ENCODE peak calls at places on chromosomes 16 and 17, in ten cellular contexts. O is HFFc6; G is left ventricle myocardium superior; R is RCC 7860; D is body of pancreas; T is lower leg skin; Y is HTR-8/SVneo; U is T-helper 1 cell; H is effector CD4-positive, alpha-beta T cell; S is NCI-H1417. E is an unnamed sample.

GRCh38 chr16:29315916-29316517 is 90.5 kb downstream of the NPIPB11 start:
- DNase-seq in D (no peak), T (no peak), U (no peak), Y (no peak), G (no peak), O (no peak), R (no peak), S (peak; percentile 28), H (no peak), E (no peak)

GRCh38 chr17:49901460-49902331 is 53.8 kb upstream of the TAC4 start:
- DNase-seq in O (no peak), T (no peak), H (no peak), S (no peak), Y (no peak), U (no peak), G (no peak), D (peak; percentile 39), R (peak; percentile 18), E (no peak)

GRCh38 chr16:77877712-77878111 is 89.3 kb downstream of the VAT1L start:
- DNase-seq in H (no peak), Y (peak; percentile 68), O (no peak), D (no peak), T (no peak), U (no peak), R (peak; percentile 45), G (no peak), S (no peak), E (no peak)

GRCh38 chr17:43543300-43543699 is 2.8 kb downstream of the ETV4 start:
- DNase-seq in D (no peak), T (no peak), G (no peak), S (no peak), R (no peak), H (no peak), Y (no peak), O (no peak), U (no peak), E (no peak)

GRCh38 chr17:32915108-32915700 is 12.7 kb upstream of the TMEM98 start:
- DNase-seq in S (no peak), U (no peak), D (peak; percentile 27), T (no peak), G (no peak), H (no peak), Y (no peak), O (no peak), R (no peak), E (no peak)

GRCh38 chr17:21523482-21524210 is 147.5 kb downstream of the KCNJ12 start:
- DNase-seq in H (no peak), R (no peak), O (no peak), U (no peak), T (no peak), G (no peak), D (no peak), S (no peak), Y (no peak), E (no peak)

GRCh38 chr17:81931557-81932332 is 4.2 kb upstream of the MAFG start:
- DNase-seq in O (no peak), G (no peak), S (no peak), D (no peak), R (no peak), H (no peak), Y (no peak), T (no peak), U (no peak), E (no peak)

GRCh38 chr17:81703747-81704654 is 834 bp downstream of the MRPL12 start:
- DNase-seq in O (no peak), G (no peak), S (no peak), Y (no peak), U (no peak), R (no peak), T (no peak), H (no peak), D (no peak), E (no peak)

GRCh38 chr16:53456625-53457024 is 22.4 kb downstream of the RBL2 start:
- DNase-seq in D (no peak), T (no peak), O (no peak), G (no peak), Y (no peak), U (peak; percentile 22), R (no peak), H (peak; percentile 38), S (no peak), E (no peak)

GRCh38 chr16:6016530-6017184 is 919.1 kb upstream of the EEF2KMT start:
- DNase-seq in Y (peak; percentile 4), O (peak; percentile 31), H (no peak), G (no peak), R (peak; percentile 50), U (no peak), D (peak; percentile 7), S (peak; percentile 43), T (no peak), E (no peak)

GRCh38 chr17:64448665-64449512 is at the start of gene MILR1:
- DNase-seq in S (no peak), T (peak; percentile 47), U (no peak), H (no peak), D (no peak), G (no peak), Y (peak; percentile 43), O (peak; percentile 55), R (no peak), E (peak; percentile 9)

GRCh38 chr17:50053654-50053960 is 2.3 kb upstream of the ITGA3 start:
- DNase-seq in O (peak; percentile 43), T (no peak), R (no peak), U (no peak), H (no peak), S (no peak), G (no peak), D (no peak), Y (no peak), E (no peak)

GRCh38 chr17:36934144-36934758 is 3.0 kb upstream of the LHX1 start:
- DNase-seq in G (no peak), O (no peak), Y (no peak), D (no peak), R (no peak), U (no peak), H (no peak), S (no peak), T (no peak), E (no peak)

GRCh38 chr17:17151962-17152361 is 54.2 kb downstream of the PLD6 start:
- DNase-seq in T (peak; percentile 82), H (no peak), O (peak; percentile 95), S (no peak), U (no peak), Y (peak; percentile 90), R (peak; percentile 92), D (peak; percentile 66), G (peak; percentile 93), E (peak; percentile 92)

GRCh38 chr17:1180958-1181768 is 1.4 kb upstream of the ABR start:
- DNase-seq in O (no peak), S (peak; percentile 5), T (no peak), D (no peak), U (no peak), R (no peak), Y (no peak), H (no peak), G (no peak), E (peak; percentile 75)

GRCh38 chr17:45184144-45184543 is 22.5 kb downstream of the HEXIM2 start:
- DNase-seq in Y (no peak), U (no peak), O (no peak), R (no peak), D (no peak), G (no peak), H (no peak), S (no peak), T (no peak), E (no peak)

GRCh38 chr16:66382171-66382965 is 15.9 kb downstream of the CDH5 start:
- DNase-seq in U (no peak), S (no peak), H (no peak), R (peak; percentile 97), O (peak; percentile 80), G (no peak), T (no peak), D (no peak), Y (peak; percentile 83), E (no peak)

GRCh38 chr16:86421995-86422394 is 88.3 kb upstream of the FOXF1 start:
- DNase-seq in S (no peak), Y (no peak), U (no peak), G (no peak), O (no peak), D (no peak), H (no peak), R (no peak), T (no peak), E (no peak)

GRCh38 chr16:48536600-48537200 is 73.3 kb downstream of the N4BP1 start:
- DNase-seq in U (no peak), H (no peak), G (no peak), R (no peak), S (no peak), D (no peak), Y (no peak), O (no peak), T (no peak), E (no peak)

GRCh38 chr17:31095239-31096105 is 695 bp downstream of the NF1 start:
- DNase-seq in G (peak; percentile 61), R (peak; percentile 45), H (peak; percentile 4), D (peak; percentile 59), O (peak; percentile 51), T (peak; percentile 23), U (peak; percentile 15), S (peak; percentile 14), Y (peak; percentile 77), E (no peak)

GRCh38 chr16:66617728-66618127 is 13.2 kb downstream of the CMTM3 start:
- DNase-seq in Y (no peak), S (no peak), D (no peak), U (no peak), R (peak; percentile 8), G (no peak), T (no peak), O (no peak), H (no peak), E (no peak)

GRCh38 chr16:75476817-75477216 is 12.3 kb upstream of the TMEM170A start:
- DNase-seq in H (no peak), D (no peak), O (no peak), U (no peak), R (no peak), S (no peak), G (no peak), T (no peak), Y (no peak), E (no peak)

GRCh38 chr17:4074831-4075495 is 67.9 kb downstream of the ZZEF1 start:
- DNase-seq in H (no peak), Y (peak; percentile 41), T (no peak), O (peak; percentile 32), U (no peak), S (no peak), R (peak; percentile 60), G (no peak), D (no peak), E (no peak)

GRCh38 chr17:66549731-66550207 is 247.4 kb downstream of the PRKCA start:
- DNase-seq in Y (peak; percentile 81), O (peak; percentile 67), D (no peak), U (no peak), S (no peak), H (no peak), R (peak; percentile 92), G (no peak), T (no peak), E (no peak)

GRCh38 chr17:83195330-83196087 is 116.1 kb downstream of the METRNL start:
- DNase-seq in G (peak; percentile 83), O (no peak), T (peak; percentile 51), S (no peak), U (peak; percentile 11), H (no peak), Y (no peak), R (no peak), D (peak; percentile 31), E (no peak)

GRCh38 chr17:76737082-76737675 is at the start of gene SRSF2:
- DNase-seq in G (peak; percentile 99), U (peak; percentile 97), O (peak; percentile 98), D (peak; percentile 99), Y (peak; percentile 98), S (peak; percentile 98), H (peak; percentile 97), R (peak; percentile 96), T (peak; percentile 98), E (peak; percentile 95)

GRCh38 chr16:65054457-65054856 is 67.4 kb downstream of the CDH11 start:
- DNase-seq in O (no peak), S (no peak), G (no peak), U (no peak), T (no peak), H (no peak), D (no peak), Y (no peak), R (no peak), E (no peak)

GRCh38 chr16:52474679-52475078 is 72.3 kb downstream of the TOX3 start:
- DNase-seq in G (no peak), U (no peak), O (no peak), D (no peak), T (no peak), H (no peak), Y (no peak), S (no peak), R (no peak), E (no peak)

E was measured in occipital lobe.